ENCODE peak calls at places on chromosomes 7 and 10, in seven cellular contexts. P is Peyer's patch, B is fibroblast of lung, L is tibial nerve, E is left ventricle myocardium inferior, M is prostate gland, V is mesendoderm. Z is an unnamed sample.

GRCh38 chr7:70063796-70064423 is 465.6 kb downstream of the AUTS2 start:
- DNase-seq in P (no peak), B (peak; percentile 9), L (no peak), E (no peak), M (no peak), V (no peak), Z (no peak)

GRCh38 chr7:104241135-104241534 is 33.3 kb upstream of the ORC5 start:
- DNase-seq in P (no peak), B (no peak), L (no peak), E (no peak), M (no peak), V (no peak), Z (no peak)

GRCh38 chr10:77560471-77560870 is 77.1 kb downstream of the KCNMA1 start:
- DNase-seq in P (no peak), B (no peak), L (no peak), E (no peak), M (no peak), V (no peak), Z (no peak)

GRCh38 chr10:30674796-30675195 is 45.2 kb upstream of the LYZL2 start:
- DNase-seq in P (no peak), B (no peak), L (no peak), E (no peak), M (no peak), V (no peak), Z (no peak)

GRCh38 chr10:132392184-132392800 is 4.7 kb upstream of the PWWP2B start:
- DNase-seq in P (peak; percentile 3), B (no peak), L (no peak), E (no peak), M (no peak), V (no peak), Z (no peak)

GRCh38 chr10:43057831-43058340 is 19.0 kb upstream of the RET start:
- DNase-seq in P (no peak), B (no peak), L (no peak), E (peak; percentile 4), M (no peak), V (no peak), Z (no peak)

GRCh38 chr10:9339702-9340101 is 1285.2 kb downstream of the GATA3 start:
- DNase-seq in P (no peak), B (no peak), L (no peak), E (no peak), M (no peak), V (peak; percentile 91), Z (no peak)

GRCh38 chr10:69703766-69704191 is 73.7 kb downstream of the FAM241B start:
- DNase-seq in P (no peak), B (peak; percentile 93), L (no peak), E (no peak), M (no peak), V (no peak), Z (no peak)

GRCh38 chr7:46747222-46747621 is 826.1 kb upstream of the IGFBP3 start:
- DNase-seq in P (no peak), B (no peak), L (no peak), E (no peak), M (no peak), V (peak; percentile 12), Z (no peak)

GRCh38 chr7:71637578-71637977 is 505.6 kb downstream of the GALNT17 start:
- DNase-seq in P (no peak), B (peak; percentile 89), L (no peak), E (no peak), M (no peak), V (peak; percentile 32), Z (no peak)

GRCh38 chr10:67668448-67668847 is 27.5 kb downstream of the CTNNA3 start:
- DNase-seq in P (no peak), B (peak; percentile 45), L (no peak), E (no peak), M (no peak), V (no peak), Z (no peak)

GRCh38 chr10:70532554-70533188 is 54.1 kb downstream of the PALD1 start:
- DNase-seq in P (no peak), B (no peak), L (no peak), E (no peak), M (no peak), V (no peak), Z (no peak)

GRCh38 chr10:88728107-88728763 is 22.2 kb downstream of the LIPK start:
- DNase-seq in P (no peak), B (no peak), L (no peak), E (no peak), M (no peak), V (peak; percentile 92), Z (no peak)

GRCh38 chr7:123220396-123220795 is 20.6 kb upstream of the SLC13A1 start:
- DNase-seq in P (no peak), B (peak; percentile 22), L (no peak), E (no peak), M (no peak), V (no peak), Z (no peak)

GRCh38 chr7:28114056-28114455 is 66.5 kb downstream of the JAZF1 start:
- DNase-seq in P (no peak), B (no peak), L (no peak), E (no peak), M (no peak), V (no peak), Z (no peak)

GRCh38 chr7:83934118-83934734 is 260.4 kb downstream of the SEMA3A start:
- DNase-seq in P (no peak), B (no peak), L (no peak), E (no peak), M (no peak), V (no peak), Z (no peak)

GRCh38 chr7:1670894-1671875 is 1.1 kb downstream of the ELFN1 start:
- DNase-seq in P (peak; percentile 40), B (no peak), L (peak; percentile 9), E (no peak), M (no peak), V (no peak), Z (no peak)

GRCh38 chr7:47416454-47417121 is 165.3 kb downstream of the TNS3 start:
- DNase-seq in P (no peak), B (peak; percentile 50), L (no peak), E (no peak), M (no peak), V (no peak), Z (no peak)

GRCh38 chr10:78326372-78326771 is 292.7 kb downstream of the RPS24 start:
- DNase-seq in P (no peak), B (no peak), L (no peak), E (no peak), M (no peak), V (no peak), Z (no peak)

GRCh38 chr7:111784311-111784710 is 222.0 kb upstream of the IMMP2L start:
- DNase-seq in P (no peak), B (no peak), L (no peak), E (no peak), M (no peak), V (no peak), Z (no peak)

GRCh38 chr10:3494879-3495230 is 290.2 kb downstream of the KLF6 start:
- DNase-seq in P (no peak), B (no peak), L (no peak), E (no peak), M (no peak), V (no peak), Z (no peak)

GRCh38 chr7:47313564-47313963 is 268.3 kb downstream of the TNS3 start:
- DNase-seq in P (no peak), B (no peak), L (no peak), E (no peak), M (no peak), V (peak; percentile 73), Z (no peak)

GRCh38 chr10:10915215-10915614 is 102.5 kb upstream of the CELF2 start:
- DNase-seq in P (no peak), B (peak; percentile 10), L (no peak), E (no peak), M (no peak), V (peak; percentile 4), Z (no peak)

GRCh38 chr10:119209050-119209735 is 1.8 kb downstream of the GRK5 start:
- DNase-seq in P (peak; percentile 56), B (peak; percentile 52), L (peak; percentile 65), E (peak; percentile 75), M (no peak), V (peak; percentile 78), Z (peak; percentile 25)

GRCh38 chr7:71604818-71605414 is 473.0 kb downstream of the GALNT17 start:
- DNase-seq in P (no peak), B (no peak), L (no peak), E (no peak), M (no peak), V (no peak), Z (no peak)

GRCh38 chr7:83547526-83547925 is 101.4 kb downstream of the SEMA3E start:
- DNase-seq in P (no peak), B (peak; percentile 99), L (no peak), E (no peak), M (peak; percentile 25), V (no peak), Z (peak; percentile 42)

GRCh38 chr7:74627699-74628411 is 29.7 kb upstream of the GTF2I start:
- DNase-seq in P (peak; percentile 67), B (peak; percentile 42), L (no peak), E (no peak), M (peak; percentile 46), V (peak; percentile 46), Z (peak; percentile 72)
- H3K27ac ChIP-seq in P (peak overlapping the region; percentile 24), B (no peak overlapping the region), L (peak overlapping the region; percentile 49), E (peak overlapping the region; percentile 9), M (peak overlapping the region; percentile 14), V (no peak overlapping the region), Z (no peak overlapping the region)

GRCh38 chr10:21584834-21585530 is 51.0 kb downstream of the MLLT10 start:
- DNase-seq in P (no peak), B (no peak), L (no peak), E (no peak), M (no peak), V (no peak), Z (no peak)
- H3K4me3 ChIP-seq in P (no peak overlapping the region), B (no peak overlapping the region), L (no peak overlapping the region), E (no peak overlapping the region), M (no peak overlapping the region), V (no peak overlapping the region), Z (no peak overlapping the region)

GRCh38 chr10:17029581-17030271 is 99.9 kb downstream of the CUBN start:
- DNase-seq in P (no peak), B (peak; percentile 90), L (peak; percentile 43), E (peak; percentile 73), M (no peak), V (peak; percentile 37), Z (peak; percentile 50)
- H3K4me1 ChIP-seq in P (peaks cover 23% of the 10 kb centered on the region), B (peaks cover 17% of the 10 kb centered on the region), L (no peaks in the 10 kb centered on the region), E (peaks cover 58% of the 10 kb centered on the region), M (no peaks in the 10 kb centered on the region), V (peaks cover 4% of the 10 kb centered on the region), Z (peaks cover 11% of the 10 kb centered on the region)

GRCh38 chr10:85558533-85558932 is 808.1 kb downstream of the GRID1 start:
- DNase-seq in P (no peak), B (no peak), L (no peak), E (no peak), M (no peak), V (no peak), Z (no peak)
- H3K27ac ChIP-seq in P (no peak overlapping the region), B (no peak overlapping the region), L (no peak overlapping the region), E (no peak overlapping the region), M (no peak overlapping the region), V (no peak overlapping the region), Z (no peak overlapping the region)

DNA sequence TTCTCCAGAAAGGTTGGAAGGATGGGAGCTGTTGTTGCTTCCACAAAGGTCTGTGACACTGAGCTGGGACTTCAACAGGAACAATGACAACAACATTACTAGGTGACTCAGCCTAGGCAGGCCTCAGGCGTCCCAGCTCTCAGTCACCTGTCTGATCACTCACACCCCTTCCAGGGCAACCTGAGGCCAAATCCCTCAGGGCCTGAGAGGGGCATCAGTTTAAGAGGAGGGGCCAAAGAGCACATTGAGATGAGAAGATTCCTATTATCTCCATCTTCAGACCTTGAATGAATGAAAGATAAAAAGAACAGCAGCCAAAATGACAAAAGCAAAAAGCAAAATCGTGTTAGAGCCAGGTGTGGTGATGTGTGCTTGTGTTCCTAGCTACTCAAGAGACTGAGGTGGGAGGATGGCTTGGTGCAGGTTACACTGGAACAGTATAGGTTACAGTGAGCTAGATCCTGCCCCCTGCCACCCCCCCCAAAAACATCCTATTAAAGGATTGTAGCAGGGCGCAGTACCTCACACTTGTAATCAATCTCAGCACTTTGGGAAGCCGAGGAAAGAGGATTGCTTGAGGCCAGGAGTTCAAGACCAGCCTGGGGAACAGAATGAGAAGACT is at the start of gene ATG9B:
- DNase-seq in P (no peak), B (no peak), L (no peak), E (no peak), M (no peak), V (peak; percentile 67), Z (no peak)
- H3K4me3 ChIP-seq in P (no peak within 1 kb of the TSS), B (no peak within 1 kb of the TSS), L (no peak within 1 kb of the TSS), E (no peak within 1 kb of the TSS), M (no peak within 1 kb of the TSS), V (no peak within 1 kb of the TSS), Z (no peak within 1 kb of the TSS)